ENCODE peak calls at places on chromosomes 1 and 21, in four cellular contexts. K, A, F and G are unnamed samples. For H3K4me1, the result is how much of the 10 kb centered on the place peaks cover.

GRCh38 chr1:54567961-54568360 is 19.9 kb downstream of the ACOT11 start:
- DNase-seq in K (no peak), A (no peak), F (no peak), G (no peak)

GRCh38 chr1:90417139-90417538 is 300.0 kb downstream of the BARHL2 start:
- DNase-seq in K (no peak), A (no peak), F (no peak), G (no peak)

GRCh38 chr1:179447489-179447888 is 81.7 kb downstream of the AXDND1 start:
- DNase-seq in K (no peak), A (peak), F (no peak), G (peak)

GRCh38 chr1:75614455-75615379 is 3.8 kb upstream of the SLC44A5 start:
- DNase-seq in K (peak), A (peak), F (no peak), G (peak)

GRCh38 chr1:31102501-31102950 is 37.0 kb upstream of the PUM1 start:
- DNase-seq in K (no peak), A (no peak), F (no peak), G (peak)

GRCh38 chr1:182910143-182910542 is 42.8 kb downstream of the SHCBP1L start:
- DNase-seq in K (no peak), A (peak), F (no peak), G (no peak)

GRCh38 chr1:228146761-228147693 is 2.7 kb upstream of the GJC2 start:
- DNase-seq in K (no peak), A (no peak), F (no peak), G (no peak)

GRCh38 chr1:27031235-27032118 is 18.8 kb upstream of the TENT5B start:
- DNase-seq in K (no peak), A (no peak), F (no peak), G (no peak)

GRCh38 chr1:227793948-227794812 is 21.3 kb upstream of the PRSS38 start:
- DNase-seq in K (peak), A (no peak), F (no peak), G (peak)

GRCh38 chr1:204314209-204314892 is 45.4 kb downstream of the PLEKHA6 start:
- DNase-seq in K (no peak), A (no peak), F (no peak), G (no peak)

GRCh38 chr1:181906631-181907030 is 154.9 kb downstream of the ZNF648 start:
- DNase-seq in K (no peak), A (no peak), F (no peak), G (no peak)

GRCh38 chr1:235567812-235568444 is 63.7 kb upstream of the B3GALNT2 start:
- DNase-seq in K (no peak), A (no peak), F (no peak), G (no peak)

GRCh38 chr1:37265786-37266667 is 208.4 kb upstream of the ZC3H12A start:
- DNase-seq in K (no peak), A (no peak), F (no peak), G (no peak)

GRCh38 chr1:21863981-21864380 is 51.9 kb downstream of the LDLRAD2 start:
- DNase-seq in K (no peak), A (no peak), F (no peak), G (no peak)

GRCh38 chr21:35850542-35851103 is 209.7 kb downstream of the SETD4 start:
- DNase-seq in K (no peak), A (no peak), F (no peak), G (no peak)

GRCh38 chr1:190262538-190262937 is 215.1 kb downstream of the BRINP3 start:
- DNase-seq in K (no peak), A (no peak), F (no peak), G (no peak)

GRCh38 chr1:93980320-93980744 is 71.1 kb upstream of the GCLM start:
- DNase-seq in K (no peak), A (peak), F (no peak), G (peak)

GRCh38 chr1:189708674-189709073 is 769.0 kb downstream of the BRINP3 start:
- DNase-seq in K (no peak), A (no peak), F (no peak), G (peak)

GRCh38 chr1:232524056-232524455 is 105.9 kb downstream of the SIPA1L2 start:
- DNase-seq in K (no peak), A (no peak), F (no peak), G (no peak)

GRCh38 chr1:206736878-206737728 is 33.5 kb upstream of the IL19 start:
- DNase-seq in K (no peak), A (no peak), F (no peak), G (no peak)

GRCh38 chr1:231159202-231159962 is 2.5 kb upstream of the TRIM67 start:
- DNase-seq in K (no peak), A (no peak), F (no peak), G (no peak)

GRCh38 chr1:231155808-231156207 is 6.0 kb upstream of the TRIM67 start:
- DNase-seq in K (no peak), A (no peak), F (no peak), G (no peak)

GRCh38 chr1:231147896-231148295 is 14.0 kb upstream of the TRIM67 start:
- DNase-seq in K (no peak), A (no peak), F (no peak), G (no peak)

GRCh38 chr1:231157311-231157710 is 4.5 kb upstream of the TRIM67 start:
- DNase-seq in K (no peak), A (no peak), F (no peak), G (no peak)

GRCh38 chr1:231153726-231154125 is 8.1 kb upstream of the TRIM67 start:
- DNase-seq in K (no peak), A (no peak), F (no peak), G (no peak)
- TF ChIP-seq ZNF274 in K (no peak), A (no peak), F (no peak), G (no peak)

GRCh38 chr1:69305621-69306020 is 262.1 kb upstream of the LRRC7 start:
- DNase-seq in K (no peak), A (peak), F (no peak), G (peak)
- TF ChIP-seq SUZ12 in K (no peak), A (no peak), F (no peak), G (no peak)

GRCh38 chr1:11337536-11338350 is 64.7 kb downstream of the UBIAD1 start:
- DNase-seq in K (no peak), A (peak), F (no peak), G (no peak)
- H3K4me1 ChIP-seq in K (under half), A (under half), F (under half), G (under half)

GRCh38 chr1:1563688-1564087 is 11.0 kb downstream of the SSU72 start:
- DNase-seq in K (no peak), A (no peak), F (no peak), G (no peak)
- TF ChIP-seq ZNF274 in K (no peak), A (no peak), F (no peak), G (no peak)

GRCh38 chr1:16886860-16887605 is 8.7 kb upstream of the RNU1-2 start:
- DNase-seq in K (no peak), A (no peak), F (no peak), G (no peak)
- TF ChIP-seq SUZ12 in K (no peak), A (no peak), F (no peak), G (no peak)

DNA sequence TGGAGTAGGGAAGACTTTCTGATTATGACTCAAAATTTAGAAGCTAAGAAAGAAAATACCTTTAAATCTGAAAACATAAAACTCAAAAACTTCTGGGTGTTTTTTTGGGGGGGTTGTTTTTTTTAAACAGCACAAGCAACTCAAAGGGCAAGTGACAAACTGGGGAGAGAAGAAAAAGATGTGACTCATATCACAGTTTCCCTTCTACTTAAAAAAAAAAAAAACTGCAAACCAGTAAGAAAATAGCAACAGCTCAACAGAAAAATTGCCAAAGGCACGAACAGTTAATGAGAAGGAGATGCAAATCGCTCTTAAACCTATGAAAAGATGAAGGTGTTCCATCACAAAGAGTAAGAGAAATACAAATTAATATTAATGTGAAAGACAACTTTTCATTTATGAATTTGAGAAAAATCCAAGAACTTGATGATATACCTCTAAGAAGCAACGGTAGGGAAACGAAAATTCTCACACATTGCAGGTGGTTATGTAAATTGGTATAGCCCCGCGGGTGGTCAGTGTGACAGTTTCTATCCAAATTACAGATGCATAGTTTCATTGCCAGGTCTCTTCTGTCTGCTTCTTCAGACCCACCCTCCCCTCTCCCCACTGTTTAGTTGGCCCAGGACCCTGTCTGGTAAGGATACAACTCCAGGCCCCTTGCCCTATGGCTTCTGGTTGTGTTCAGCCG is 9.0 kb downstream of the IFNAR2 start:
- DNase-seq in K (no peak), A (no peak), F (peak), G (no peak)
- H3K4me1 ChIP-seq in K (under half), A (under half), F (half or more), G (under half)